ENCODE peak calls at places on chromosome 4, in nine cellular contexts. One of them, this sample, is unnamed.

GRCh38 chr4:179989975-179990374 is 2253.2 kb upstream of the TENM3 start:
- DNase-seq in AG04450: no peak
- DNase-seq in epithelial cell of esophagus: no peak
- DNase-seq in GM23338: no peak
- DNase-seq in nephron progenitor cell: no peak
- DNase-seq in tibial artery: no peak
- DNase-seq in PC-9: no peak
- DNase-seq in fibroblast of lung: no peak
- DNase-seq in A549: no peak
- DNase-seq in this sample: peak; percentile 30

GRCh38 chr4:101126044-101126443 is 221.3 kb downstream of the PPP3CA start:
- DNase-seq in A549: no peak
- DNase-seq in fibroblast of lung: peak; percentile 16
- DNase-seq in GM23338: no peak
- DNase-seq in PC-9: no peak
- DNase-seq in AG04450: no peak
- DNase-seq in tibial artery: no peak
- DNase-seq in nephron progenitor cell: no peak
- DNase-seq in epithelial cell of esophagus: no peak
- DNase-seq in this sample: no peak

GRCh38 chr4:185312699-185313098 is 83.0 kb downstream of the LRP2BP start:
- DNase-seq in AG04450: no peak
- DNase-seq in tibial artery: no peak
- DNase-seq in fibroblast of lung: no peak
- DNase-seq in epithelial cell of esophagus: no peak
- DNase-seq in PC-9: no peak
- DNase-seq in GM23338: no peak
- DNase-seq in A549: no peak
- DNase-seq in nephron progenitor cell: no peak
- DNase-seq in this sample: no peak

GRCh38 chr4:137674066-137674465 is 141.8 kb upstream of the PCDH18 start:
- DNase-seq in nephron progenitor cell: no peak
- DNase-seq in AG04450: no peak
- DNase-seq in A549: no peak
- DNase-seq in fibroblast of lung: no peak
- DNase-seq in PC-9: no peak
- DNase-seq in epithelial cell of esophagus: peak; percentile 78
- DNase-seq in GM23338: no peak
- DNase-seq in tibial artery: no peak
- DNase-seq in this sample: no peak

GRCh38 chr4:55032788-55033187 is 92.6 kb downstream of the KDR start:
- DNase-seq in nephron progenitor cell: no peak
- DNase-seq in tibial artery: no peak
- DNase-seq in fibroblast of lung: peak; percentile 8
- DNase-seq in GM23338: no peak
- DNase-seq in epithelial cell of esophagus: no peak
- DNase-seq in A549: no peak
- DNase-seq in AG04450: no peak
- DNase-seq in PC-9: peak; percentile 2
- DNase-seq in this sample: no peak

GRCh38 chr4:176575141-176575731 is 217.5 kb downstream of the VEGFC start:
- DNase-seq in PC-9: no peak
- DNase-seq in fibroblast of lung: peak; percentile 85
- DNase-seq in AG04450: no peak
- DNase-seq in nephron progenitor cell: no peak
- DNase-seq in tibial artery: no peak
- DNase-seq in GM23338: no peak
- DNase-seq in A549: no peak
- DNase-seq in epithelial cell of esophagus: no peak
- DNase-seq in this sample: no peak

GRCh38 chr4:183335369-183335940 is 13.2 kb upstream of the CLDN24 start:
- DNase-seq in fibroblast of lung: peak; percentile 83
- DNase-seq in GM23338: no peak
- DNase-seq in PC-9: no peak
- DNase-seq in tibial artery: no peak
- DNase-seq in A549: peak; percentile 8
- DNase-seq in nephron progenitor cell: no peak
- DNase-seq in epithelial cell of esophagus: peak; percentile 89
- DNase-seq in AG04450: peak; percentile 75
- DNase-seq in this sample: no peak

GRCh38 chr4:13160906-13161305 is 323.2 kb downstream of the RAB28 start:
- DNase-seq in GM23338: no peak
- DNase-seq in A549: no peak
- DNase-seq in nephron progenitor cell: no peak
- DNase-seq in tibial artery: no peak
- DNase-seq in PC-9: no peak
- DNase-seq in fibroblast of lung: peak; percentile 59
- DNase-seq in AG04450: no peak
- DNase-seq in epithelial cell of esophagus: no peak
- DNase-seq in this sample: no peak

GRCh38 chr4:11669156-11669555 is 240.5 kb upstream of the HS3ST1 start:
- DNase-seq in AG04450: no peak
- DNase-seq in epithelial cell of esophagus: peak; percentile 89
- DNase-seq in GM23338: no peak
- DNase-seq in fibroblast of lung: no peak
- DNase-seq in A549: no peak
- DNase-seq in PC-9: no peak
- DNase-seq in nephron progenitor cell: no peak
- DNase-seq in tibial artery: no peak
- DNase-seq in this sample: peak; percentile 78

GRCh38 chr4:147578057-147578476 is 39.1 kb upstream of the TMEM184C start:
- DNase-seq in GM23338: no peak
- DNase-seq in epithelial cell of esophagus: peak; percentile 96
- DNase-seq in A549: peak; percentile 77
- DNase-seq in AG04450: peak; percentile 86
- DNase-seq in tibial artery: peak; percentile 82
- DNase-seq in fibroblast of lung: peak; percentile 98
- DNase-seq in nephron progenitor cell: no peak
- DNase-seq in PC-9: peak; percentile 87
- DNase-seq in this sample: peak; percentile 95

DNA sequence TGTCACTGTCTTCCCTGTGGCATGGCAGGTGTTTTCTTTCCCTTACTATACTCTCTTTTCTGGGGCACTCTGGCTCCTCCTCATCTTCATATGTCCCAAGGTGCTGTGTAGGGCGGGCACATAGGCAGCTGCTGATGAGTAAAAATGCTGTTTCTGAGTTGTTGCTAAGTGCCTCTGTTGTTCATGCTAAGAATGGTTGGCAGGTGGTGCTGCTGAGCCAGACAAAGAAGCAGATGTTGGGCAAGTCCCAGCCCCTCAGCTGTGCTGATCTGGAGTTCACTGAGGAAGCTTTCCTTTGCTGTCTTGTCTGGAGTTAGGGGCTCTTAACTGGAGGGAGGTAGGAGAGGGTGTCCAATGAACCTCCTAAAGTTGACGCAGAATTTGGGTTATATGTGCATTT is 40.6 kb downstream of the HADH start:
- DNase-seq in nephron progenitor cell: peak; percentile 44
- DNase-seq in tibial artery: no peak
- DNase-seq in PC-9: peak; percentile 15
- DNase-seq in epithelial cell of esophagus: peak; percentile 77
- DNase-seq in GM23338: peak; percentile 68
- DNase-seq in AG04450: peak; percentile 24
- DNase-seq in A549: peak; percentile 8
- DNase-seq in fibroblast of lung: peak; percentile 73
- DNase-seq in this sample: no peak
- TF ChIP-seq CTCF in nephron progenitor cell: peak; percentile 51
- TF ChIP-seq CTCF in tibial artery: no peak
- TF ChIP-seq CTCF in PC-9: peak; percentile 61
- TF ChIP-seq CTCF in epithelial cell of esophagus: peak; percentile 63
- TF ChIP-seq CTCF in GM23338: peak; percentile 77
- TF ChIP-seq CTCF in AG04450: peak; percentile 64
- TF ChIP-seq CTCF in A549: no peak
- TF ChIP-seq CTCF in fibroblast of lung: peak; percentile 65
- TF ChIP-seq CTCF in this sample: peak; percentile 79

GRCh38 chr4:73311428-73311827 is 52.8 kb upstream of the ANKRD17 start:
- DNase-seq in tibial artery: no peak
- DNase-seq in epithelial cell of esophagus: peak; percentile 41
- DNase-seq in fibroblast of lung: peak; percentile 81
- DNase-seq in A549: no peak
- DNase-seq in PC-9: no peak
- DNase-seq in GM23338: peak; percentile 53
- DNase-seq in AG04450: peak; percentile 42
- DNase-seq in nephron progenitor cell: no peak
- DNase-seq in this sample: no peak

GRCh38 chr4:73309211-73309610 is 50.6 kb upstream of the ANKRD17 start:
- DNase-seq in AG04450: no peak
- DNase-seq in nephron progenitor cell: no peak
- DNase-seq in tibial artery: no peak
- DNase-seq in PC-9: no peak
- DNase-seq in GM23338: no peak
- DNase-seq in fibroblast of lung: peak; percentile 53
- DNase-seq in A549: no peak
- DNase-seq in epithelial cell of esophagus: peak; percentile 41
- DNase-seq in this sample: no peak

GRCh38 chr4:73312967-73313366 is 54.4 kb upstream of the ANKRD17 start:
- DNase-seq in GM23338: no peak
- DNase-seq in A549: no peak
- DNase-seq in AG04450: no peak
- DNase-seq in fibroblast of lung: no peak
- DNase-seq in nephron progenitor cell: no peak
- DNase-seq in PC-9: no peak
- DNase-seq in epithelial cell of esophagus: no peak
- DNase-seq in tibial artery: no peak
- DNase-seq in this sample: no peak

GRCh38 chr4:73303711-73304110 is 45.1 kb upstream of the ANKRD17 start:
- DNase-seq in PC-9: no peak
- DNase-seq in tibial artery: no peak
- DNase-seq in nephron progenitor cell: no peak
- DNase-seq in fibroblast of lung: no peak
- DNase-seq in epithelial cell of esophagus: no peak
- DNase-seq in AG04450: no peak
- DNase-seq in GM23338: no peak
- DNase-seq in A549: no peak
- DNase-seq in this sample: no peak

DNA sequence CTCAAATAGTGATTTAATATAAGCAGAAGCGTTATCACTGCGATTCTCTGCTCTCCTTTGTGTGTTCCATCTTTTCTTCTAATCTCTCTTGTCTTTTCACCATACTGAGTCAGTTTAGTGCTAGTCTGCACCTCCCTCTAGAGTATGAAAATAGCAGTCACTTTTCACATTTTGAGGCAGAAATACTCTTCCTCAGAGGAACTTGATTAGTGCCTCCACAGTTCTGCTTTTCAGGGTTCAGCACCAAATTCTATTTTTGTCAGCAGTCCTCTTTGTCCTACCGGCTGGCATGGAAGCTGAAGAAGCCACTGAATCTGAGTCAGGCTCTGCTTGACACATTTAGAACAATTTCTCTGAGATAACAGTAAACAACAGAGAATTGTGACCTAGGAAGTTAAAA is 49.7 kb upstream of the ANKRD17 start:
- DNase-seq in fibroblast of lung: peak; percentile 51
- DNase-seq in PC-9: no peak
- DNase-seq in nephron progenitor cell: no peak
- DNase-seq in tibial artery: no peak
- DNase-seq in epithelial cell of esophagus: peak; percentile 6
- DNase-seq in A549: no peak
- DNase-seq in AG04450: peak; percentile 20
- DNase-seq in GM23338: peak; percentile 54
- DNase-seq in this sample: no peak
- TF ChIP-seq CTCF in fibroblast of lung: peak; percentile 39
- TF ChIP-seq CTCF in PC-9: peak; percentile 26
- TF ChIP-seq CTCF in nephron progenitor cell: no peak
- TF ChIP-seq CTCF in tibial artery: no peak
- TF ChIP-seq CTCF in epithelial cell of esophagus: peak; percentile 32
- TF ChIP-seq CTCF in A549: peak; percentile 29
- TF ChIP-seq CTCF in AG04450: peak; percentile 67
- TF ChIP-seq CTCF in GM23338: peak; percentile 61
- TF ChIP-seq CTCF in this sample: peak; percentile 62

DNA sequence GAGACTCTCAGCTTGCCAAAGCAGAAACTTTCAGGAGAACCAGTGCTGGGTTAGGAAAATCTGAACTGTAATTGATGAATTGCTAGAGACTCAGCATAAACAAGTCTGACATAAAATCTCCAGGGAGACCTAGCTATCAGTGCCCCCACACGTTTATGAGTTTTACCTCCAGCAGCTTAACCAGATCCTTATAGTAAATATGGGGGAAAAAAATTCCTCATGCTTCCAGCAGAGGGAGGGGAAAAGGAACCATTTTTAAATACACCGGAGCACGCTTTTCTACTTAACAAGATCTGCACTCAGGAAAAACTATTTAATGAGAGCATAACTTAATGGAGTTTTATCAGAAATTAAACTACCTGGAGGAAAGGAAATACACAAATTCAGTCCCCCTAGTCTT is 1040.7 kb upstream of the INTU start:
- DNase-seq in epithelial cell of esophagus: peak; percentile 38
- DNase-seq in A549: no peak
- DNase-seq in AG04450: no peak
- DNase-seq in nephron progenitor cell: no peak
- DNase-seq in tibial artery: no peak
- DNase-seq in fibroblast of lung: peak; percentile 23
- DNase-seq in GM23338: peak; percentile 61
- DNase-seq in PC-9: no peak
- DNase-seq in this sample: no peak
- TF ChIP-seq CTCF in epithelial cell of esophagus: peak; percentile 54
- TF ChIP-seq CTCF in A549: no peak
- TF ChIP-seq CTCF in AG04450: peak; percentile 54
- TF ChIP-seq CTCF in nephron progenitor cell: peak; percentile 40
- TF ChIP-seq CTCF in tibial artery: no peak
- TF ChIP-seq CTCF in fibroblast of lung: peak; percentile 35
- TF ChIP-seq CTCF in GM23338: peak; percentile 32
- TF ChIP-seq CTCF in PC-9: peak; percentile 49
- TF ChIP-seq CTCF in this sample: peak; percentile 57

GRCh38 chr4:103802766-103803165 is 83.0 kb upstream of the TACR3 start:
- DNase-seq in AG04450: no peak
- DNase-seq in PC-9: no peak
- DNase-seq in GM23338: peak; percentile 29
- DNase-seq in tibial artery: no peak
- DNase-seq in epithelial cell of esophagus: no peak
- DNase-seq in A549: no peak
- DNase-seq in nephron progenitor cell: no peak
- DNase-seq in fibroblast of lung: no peak
- DNase-seq in this sample: no peak
- TF ChIP-seq CTCF in AG04450: no peak
- TF ChIP-seq CTCF in PC-9: no peak
- TF ChIP-seq CTCF in GM23338: peak; percentile 65
- TF ChIP-seq CTCF in tibial artery: no peak
- TF ChIP-seq CTCF in epithelial cell of esophagus: peak; percentile 6
- TF ChIP-seq CTCF in A549: no peak
- TF ChIP-seq CTCF in nephron progenitor cell: no peak
- TF ChIP-seq CTCF in fibroblast of lung: no peak
- TF ChIP-seq CTCF in this sample: no peak

DNA sequence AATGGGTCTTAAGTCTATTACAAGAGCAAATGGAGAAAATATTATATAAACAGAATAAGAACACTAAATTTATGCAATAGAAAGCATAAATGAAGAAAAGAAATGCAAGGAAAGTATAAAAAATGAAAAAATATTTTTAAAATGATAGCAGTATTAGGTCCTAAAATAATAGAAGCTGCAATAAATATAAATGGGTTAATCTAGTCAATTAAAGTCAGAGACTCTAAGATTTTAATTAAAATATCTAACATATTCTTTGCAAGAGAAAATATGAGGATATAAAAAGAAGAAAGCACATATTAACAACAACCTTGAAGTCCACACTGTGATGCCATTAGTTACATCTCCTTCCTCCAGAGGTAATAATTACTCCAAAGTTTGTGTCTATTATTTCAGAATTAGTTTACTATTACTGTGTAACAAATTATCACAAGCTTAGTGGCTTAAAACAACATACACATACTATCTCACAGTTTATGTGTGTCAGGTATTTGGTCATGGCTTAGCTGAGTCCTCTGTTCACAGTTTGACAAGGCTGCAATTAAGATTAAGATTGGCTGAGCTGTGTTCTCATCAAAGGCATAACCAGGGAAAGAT is 174.9 kb downstream of the NAA11 start:
- DNase-seq in fibroblast of lung: no peak
- DNase-seq in epithelial cell of esophagus: no peak
- DNase-seq in nephron progenitor cell: no peak
- DNase-seq in tibial artery: no peak
- DNase-seq in PC-9: no peak
- DNase-seq in AG04450: no peak
- DNase-seq in A549: no peak
- DNase-seq in GM23338: no peak
- DNase-seq in this sample: no peak
- TF ChIP-seq CTCF in fibroblast of lung: no peak
- TF ChIP-seq CTCF in epithelial cell of esophagus: no peak
- TF ChIP-seq CTCF in nephron progenitor cell: no peak
- TF ChIP-seq CTCF in tibial artery: no peak
- TF ChIP-seq CTCF in PC-9: no peak
- TF ChIP-seq CTCF in AG04450: no peak
- TF ChIP-seq CTCF in A549: no peak
- TF ChIP-seq CTCF in GM23338: no peak
- TF ChIP-seq CTCF in this sample: no peak

This sample was measured in epithelial cell of proximal tubule.